ENCODE peak calls at places on chromosome 7, in nine cellular contexts. P is amniotic epithelial cell; G is DND-41; F is suprapubic skin; L is Calu3; A is NCI-H774; V is activated CD4-positive, alpha-beta memory T cell treated with anti-CD3 and anti-CD28 coated beads for 36 hours; M is iris pigment epithelial cell; W is KG1. Q is an unnamed sample.

GRCh38 chr7:138865843-138866242 is 67.8 kb upstream of the ATP6V0A4 start:
- DNase-seq in W (peak), A (no peak), V (peak), F (no peak), L (peak), P (no peak), G (peak), M (peak), Q (peak)

GRCh38 chr7:41825927-41826480 is 123.1 kb upstream of the INHBA start:
- DNase-seq in A (no peak), P (peak), G (no peak), F (no peak), L (no peak), M (peak), W (no peak), V (no peak), Q (peak)

GRCh38 chr7:64494912-64495461 is 67.9 kb downstream of the ZNF680 start:
- DNase-seq in P (no peak), V (no peak), M (no peak), W (no peak), L (no peak), A (peak), F (no peak), G (no peak), Q (no peak)

GRCh38 chr7:139915864-139916716 is 87.0 kb downstream of the TBXAS1 start:
- DNase-seq in A (no peak), V (peak), W (no peak), M (peak), P (peak), F (no peak), G (peak), L (peak), Q (peak)

GRCh38 chr7:67724955-67725354 is 728.3 kb downstream of the TYW1 start:
- DNase-seq in A (no peak), W (no peak), V (no peak), L (no peak), M (no peak), F (no peak), G (no peak), P (no peak), Q (no peak)

GRCh38 chr7:13198741-13199140 is 511.3 kb downstream of the ARL4A start:
- DNase-seq in L (no peak), W (no peak), P (peak), A (no peak), M (peak), F (no peak), G (no peak), V (no peak), Q (no peak)

GRCh38 chr7:55185941-55186609 is 167.3 kb downstream of the EGFR start:
- DNase-seq in V (peak), A (no peak), M (peak), F (no peak), P (peak), L (no peak), W (no peak), G (no peak), Q (no peak)

GRCh38 chr7:150964593-150965111 is 13.5 kb downstream of the KCNH2 start:
- DNase-seq in G (no peak), A (no peak), W (peak), F (no peak), M (no peak), V (no peak), P (no peak), L (no peak), Q (no peak)

GRCh38 chr7:31776616-31777015 is 89.6 kb downstream of the PPP1R17 start:
- DNase-seq in L (no peak), G (no peak), M (peak), F (no peak), A (no peak), P (peak), W (no peak), V (no peak), Q (no peak)

GRCh38 chr7:28228386-28228785 is 47.8 kb upstream of the JAZF1 start:
- DNase-seq in A (no peak), P (peak), L (no peak), G (no peak), W (no peak), V (no peak), M (peak), F (no peak), Q (no peak)

GRCh38 chr7:82141427-82141826 is 302.1 kb downstream of the CACNA2D1 start:
- DNase-seq in L (no peak), F (no peak), M (peak), P (peak), A (no peak), V (no peak), W (no peak), G (no peak), Q (no peak)

GRCh38 chr7:135772639-135773019 is 24.0 kb upstream of the FAM180A start:
- DNase-seq in G (peak), W (no peak), F (no peak), A (no peak), V (no peak), M (no peak), L (no peak), P (no peak), Q (no peak)

GRCh38 chr7:29485376-29486190 is 78.1 kb upstream of the PRR15 start:
- DNase-seq in G (no peak), P (peak), F (no peak), W (no peak), V (no peak), A (no peak), L (no peak), M (no peak), Q (no peak)

GRCh38 chr7:74040101-74040790 is 12.3 kb downstream of the ELN start:
- DNase-seq in V (no peak), P (no peak), A (no peak), L (no peak), F (peak), W (no peak), M (no peak), G (no peak), Q (no peak)

GRCh38 chr7:139016931-139017511 is 18.8 kb downstream of the ZC3HAV1L start:
- DNase-seq in A (peak), W (no peak), M (peak), G (peak), P (peak), L (peak), V (peak), F (no peak), Q (peak)

GRCh38 chr7:155427411-155428038 is 30.4 kb upstream of the EN2 start:
- DNase-seq in F (no peak), V (no peak), A (no peak), W (no peak), P (no peak), M (no peak), L (no peak), G (no peak), Q (no peak)

GRCh38 chr7:12715372-12716133 is 28.1 kb downstream of the ARL4A start:
- DNase-seq in M (peak), W (no peak), V (peak), A (peak), G (peak), L (peak), F (peak), P (peak), Q (no peak)

GRCh38 chr7:76296743-76297740 is 5.4 kb upstream of the HSPB1 start:
- DNase-seq in V (no peak), W (no peak), A (no peak), P (peak), L (peak), M (peak), G (no peak), F (no peak), Q (no peak)

GRCh38 chr7:32957326-32958045 is at the start of gene FKBP9:
- DNase-seq in G (no peak), M (peak), W (no peak), V (peak), F (peak), L (peak), A (peak), P (peak), Q (peak)

GRCh38 chr7:129417073-129417472 is 17.2 kb upstream of the STRIP2 start:
- DNase-seq in L (no peak), F (no peak), M (no peak), G (no peak), A (no peak), V (no peak), W (no peak), P (no peak), Q (no peak)

GRCh38 chr7:16874061-16874460 is 7.7 kb downstream of the AGR3 start:
- DNase-seq in W (no peak), F (no peak), L (no peak), V (no peak), M (no peak), A (no peak), G (no peak), P (no peak), Q (no peak)

GRCh38 chr7:73742753-73743641 is 4.4 kb upstream of the ABHD11 start:
- DNase-seq in L (peak), M (no peak), P (no peak), G (no peak), A (peak), F (peak), W (no peak), V (no peak), Q (peak)

GRCh38 chr7:107890493-107890961 is 456 bp upstream of the DLD start:
- DNase-seq in F (no peak), G (no peak), M (no peak), L (no peak), W (no peak), P (no peak), V (no peak), A (no peak), Q (peak)

GRCh38 chr7:50336909-50337703 is 32.6 kb downstream of the IKZF1 start:
- DNase-seq in A (no peak), W (no peak), P (no peak), M (no peak), G (no peak), L (no peak), V (peak), F (no peak), Q (no peak)

GRCh38 chr7:26681819-26682418 is 182.5 kb downstream of the SKAP2 start:
- DNase-seq in V (no peak), M (peak), A (peak), P (no peak), L (peak), W (peak), G (no peak), F (no peak), Q (peak)

GRCh38 chr7:39904077-39904486 is 46.0 kb upstream of the CDK13 start:
- DNase-seq in M (peak), G (no peak), V (no peak), F (no peak), L (no peak), W (no peak), A (no peak), P (peak), Q (no peak)

GRCh38 chr7:1700536-1701333 is 30.7 kb downstream of the ELFN1 start:
- DNase-seq in V (no peak), M (no peak), P (no peak), L (no peak), F (peak), A (no peak), G (no peak), W (no peak), Q (no peak)

GRCh38 chr7:30162622-30163124 is 27.9 kb downstream of the MTURN start:
- DNase-seq in G (no peak), F (no peak), M (peak), V (peak), A (no peak), P (peak), L (no peak), W (no peak), Q (no peak)